ENCODE peak calls at places on chromosomes 16 and 17, in four cellular contexts. A is keratinocyte, P is HepG2, O is mucosa of descending colon. I is an unnamed sample.

GRCh38 chr17:1111599-1112443 is 68.0 kb downstream of the ABR start:
- DNase-seq in O (peak; percentile 67), P (no peak), A (no peak), I (no peak)

GRCh38 chr17:50883850-50884291 is 17.7 kb upstream of the TOB1 start:
- DNase-seq in A (no peak), O (peak; percentile 62), P (no peak), I (no peak)

GRCh38 chr17:49576121-49576905 is 642 bp downstream of the NXPH3 start:
- DNase-seq in P (no peak), A (no peak), O (peak; percentile 21), I (no peak)

GRCh38 chr17:76726766-76727718 is at the start of gene METTL23:
- DNase-seq in A (no peak), O (peak; percentile 90), P (peak; percentile 68), I (no peak)

GRCh38 chr17:9120471-9120870 is 99.2 kb downstream of the NTN1 start:
- DNase-seq in A (no peak), P (peak; percentile 8), O (no peak), I (no peak)

GRCh38 chr17:2067559-2067958 is 12.7 kb downstream of the HIC1 start:
- DNase-seq in O (no peak), P (no peak), A (no peak), I (no peak)

GRCh38 chr16:31138621-31139578 is 3.4 kb upstream of the PRSS8 start:
- DNase-seq in P (peak; percentile 41), O (peak; percentile 93), A (peak; percentile 75), I (peak; percentile 67)

GRCh38 chr16:82995286-82995926 is 368.6 kb downstream of the CDH13 start:
- DNase-seq in P (no peak), O (no peak), A (no peak), I (no peak)

GRCh38 chr17:53106886-53107285 is 715.8 kb upstream of the KIF2B start:
- DNase-seq in A (no peak), O (no peak), P (no peak), I (no peak)

GRCh38 chr17:18323007-18323406 is 7.9 kb downstream of the SMCR8 start:
- DNase-seq in A (no peak), P (no peak), O (no peak), I (no peak)
- TF ChIP-seq CTCF in A (peak; percentile 17), P (no peak), O (no peak), I (no peak)

DNA sequence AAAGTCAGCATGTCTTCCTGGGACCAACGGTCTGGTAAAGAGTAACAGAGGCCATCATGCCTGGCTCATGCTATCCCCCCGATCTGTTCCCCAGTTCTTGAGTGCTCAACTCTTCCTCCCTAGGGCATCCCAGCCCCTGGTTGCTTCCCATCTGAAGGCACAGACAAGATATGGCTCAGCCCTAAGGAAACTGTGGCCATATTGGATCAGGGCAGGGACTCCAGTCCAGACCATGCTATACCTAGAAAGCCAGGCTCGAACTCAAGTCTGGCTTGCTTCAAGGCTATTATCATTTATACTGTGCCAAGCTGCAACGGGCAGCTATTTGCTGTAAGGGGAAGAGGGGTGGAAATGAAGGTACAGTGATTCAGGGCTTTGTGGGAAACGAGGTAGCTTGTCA is 2.8 kb downstream of the UBTF start:
- DNase-seq in P (no peak), A (no peak), O (no peak), I (no peak)
- H3K4me3 ChIP-seq in P (no peak overlapping the region), A (no peak overlapping the region), O (no peak overlapping the region), I (no peak overlapping the region)

DNA sequence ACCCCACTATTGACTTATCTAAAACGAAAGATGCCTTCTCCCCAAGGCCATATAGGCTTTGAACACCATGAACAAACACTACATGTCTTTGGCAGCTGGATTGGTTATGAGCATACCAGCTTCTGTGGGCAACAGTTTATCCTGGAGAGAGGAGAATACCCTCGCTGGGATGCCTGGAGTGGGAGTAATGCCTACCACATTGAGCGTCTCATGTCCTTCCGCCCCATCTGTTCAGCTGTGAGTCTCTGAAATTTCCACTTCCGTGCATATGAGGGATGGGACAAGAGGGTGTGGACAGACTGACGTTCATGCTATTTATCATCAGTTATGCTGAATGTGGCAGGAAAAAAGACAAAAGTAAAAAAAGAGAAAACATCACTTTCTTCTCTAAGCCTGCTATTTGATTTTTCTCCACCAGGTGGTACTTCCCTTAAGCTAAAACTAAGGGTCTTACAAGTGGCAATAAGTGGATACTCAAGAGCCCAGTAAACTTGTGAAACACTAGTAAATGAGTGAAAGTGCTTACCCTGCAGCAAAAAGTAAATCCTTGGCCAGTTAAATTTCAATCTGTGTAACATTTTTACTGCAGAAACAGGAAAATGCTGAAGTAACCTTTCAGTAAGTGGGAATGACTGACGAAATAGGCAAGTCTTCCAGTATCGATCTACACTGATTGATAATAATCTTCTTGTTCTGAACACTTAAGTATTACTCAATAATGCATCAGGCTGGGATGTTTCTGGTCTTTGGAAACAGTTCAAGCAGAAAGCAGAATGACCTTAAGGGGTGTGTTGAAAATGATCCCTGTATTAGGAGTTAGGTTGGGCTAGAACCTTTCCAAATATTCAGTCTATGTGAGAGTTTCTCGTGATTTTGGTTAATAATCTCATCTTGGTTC is 5.6 kb downstream of the CRYBA1 start:
- DNase-seq in P (no peak), A (no peak), O (no peak), I (no peak)
- TF ChIP-seq CTCF in P (peak; percentile 7), A (peak; percentile 49), O (no peak), I (peak; percentile 45)

GRCh38 chr16:47460301-47460754 is 535 bp downstream of the ITFG1 start:
- DNase-seq in O (peak; percentile 19), P (no peak), A (no peak), I (no peak)

GRCh38 chr16:47460755-47461597 is at the start of the genes ITFG1 and PHKB:
- DNase-seq in P (peak; percentile 92), A (no peak), O (peak; percentile 96), I (peak; percentile 54)

GRCh38 chr16:47458331-47458730 is 2.5 kb downstream of the ITFG1 start:
- DNase-seq in O (no peak), A (no peak), P (no peak), I (no peak)

GRCh38 chr16:47461598-47462266 is 601 bp downstream of the PHKB start:
- DNase-seq in O (peak; percentile 49), A (peak; percentile 48), P (peak; percentile 68), I (no peak)

DNA sequence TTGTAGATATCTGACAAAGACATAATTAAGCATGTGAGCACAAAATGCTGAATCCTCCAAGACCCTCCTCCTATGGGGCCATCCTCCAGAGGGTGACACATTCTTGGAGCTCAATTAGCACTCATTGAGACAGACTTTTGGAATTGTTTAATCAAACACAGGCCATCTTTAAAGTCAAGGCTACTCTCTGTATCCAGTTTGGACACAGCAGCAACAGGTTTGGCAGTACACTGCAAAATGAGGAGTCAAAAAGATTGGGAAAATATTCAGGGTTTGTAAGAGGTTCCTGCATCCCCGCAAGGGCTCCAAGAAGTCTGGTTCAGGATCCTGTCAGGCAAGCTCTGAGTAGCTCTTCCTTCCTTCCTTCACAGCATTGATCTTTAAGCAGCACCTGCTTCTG is 1.3 kb downstream of the ITFG1 start:
- DNase-seq in O (no peak), A (no peak), P (no peak), I (no peak)
- H3K4me3 ChIP-seq in O (no peak overlapping the region), A (peak overlapping the region; percentile 98), P (peak overlapping the region; percentile 82), I (no peak overlapping the region)

GRCh38 chr17:58487589-58488427 is at the start of gene HSF5:
- DNase-seq in P (no peak), O (peak; percentile 14), A (no peak), I (no peak)
- TF ChIP-seq CTCF in P (no peak), O (no peak), A (no peak), I (peak; percentile 26)

GRCh38 chr17:74737299-74738050 is 419 bp downstream of the RAB37 start:
- DNase-seq in O (no peak), P (peak; percentile 55), A (no peak), I (no peak)
- H3K4me3 ChIP-seq in O (no peak overlapping the region), P (peak overlapping the region; percentile 39), A (no peak overlapping the region), I (no peak overlapping the region)

I was measured in kidney epithelial cell.